ENCODE peak calls at places on chromosomes 5 and 9, in eight cellular contexts. One of them, this sample, is unnamed.

GRCh38 chr5:132790201-132790870 is 13.3 kb upstream of the SEPTIN8 start:
- DNase-seq in WTC11: no peak
- DNase-seq in endothelial cell: no peak
- DNase-seq in fibroblast of mammary gland: no peak
- DNase-seq in lower lobe of right lung: no peak
- DNase-seq in neural progenitor cell: no peak
- DNase-seq in progenitor cell of endocrine pancreas: no peak
- DNase-seq in OCI-LY7: no peak
- DNase-seq in this sample: no peak

GRCh38 chr9:108108802-108109448 is 619.4 kb upstream of the KLF4 start:
- DNase-seq in WTC11: no peak
- DNase-seq in endothelial cell: no peak
- DNase-seq in fibroblast of mammary gland: peak
- DNase-seq in lower lobe of right lung: no peak
- DNase-seq in neural progenitor cell: no peak
- DNase-seq in progenitor cell of endocrine pancreas: no peak
- DNase-seq in OCI-LY7: no peak
- DNase-seq in this sample: no peak

GRCh38 chr5:95081500-95082355 is 203.2 kb downstream of the MCTP1 start:
- DNase-seq in WTC11: no peak
- DNase-seq in endothelial cell: no peak
- DNase-seq in fibroblast of mammary gland: peak
- DNase-seq in lower lobe of right lung: peak
- DNase-seq in neural progenitor cell: peak
- DNase-seq in progenitor cell of endocrine pancreas: no peak
- DNase-seq in OCI-LY7: no peak
- DNase-seq in this sample: no peak

GRCh38 chr5:99063737-99064136 is 134.9 kb upstream of the CHD1 start:
- DNase-seq in WTC11: no peak
- DNase-seq in endothelial cell: no peak
- DNase-seq in fibroblast of mammary gland: peak
- DNase-seq in lower lobe of right lung: no peak
- DNase-seq in neural progenitor cell: no peak
- DNase-seq in progenitor cell of endocrine pancreas: no peak
- DNase-seq in OCI-LY7: no peak
- DNase-seq in this sample: no peak

GRCh38 chr5:159971931-159972461 is 36.9 kb upstream of the TTC1 start:
- DNase-seq in WTC11: peak
- DNase-seq in endothelial cell: peak
- DNase-seq in fibroblast of mammary gland: no peak
- DNase-seq in lower lobe of right lung: no peak
- DNase-seq in neural progenitor cell: peak
- DNase-seq in progenitor cell of endocrine pancreas: peak
- DNase-seq in OCI-LY7: no peak
- DNase-seq in this sample: peak

GRCh38 chr5:35282805-35283204 is 52.5 kb upstream of the PRLR start:
- DNase-seq in WTC11: no peak
- DNase-seq in endothelial cell: no peak
- DNase-seq in fibroblast of mammary gland: no peak
- DNase-seq in lower lobe of right lung: no peak
- DNase-seq in neural progenitor cell: no peak
- DNase-seq in progenitor cell of endocrine pancreas: no peak
- DNase-seq in OCI-LY7: no peak
- DNase-seq in this sample: no peak

GRCh38 chr5:32932231-32932935 is 221.3 kb downstream of the NPR3 start:
- DNase-seq in WTC11: no peak
- DNase-seq in endothelial cell: no peak
- DNase-seq in fibroblast of mammary gland: peak
- DNase-seq in lower lobe of right lung: no peak
- DNase-seq in neural progenitor cell: no peak
- DNase-seq in progenitor cell of endocrine pancreas: no peak
- DNase-seq in OCI-LY7: no peak
- DNase-seq in this sample: no peak

GRCh38 chr9:98256632-98257218 is 1.3 kb upstream of the TBC1D2 start:
- DNase-seq in WTC11: no peak
- DNase-seq in endothelial cell: no peak
- DNase-seq in fibroblast of mammary gland: no peak
- DNase-seq in lower lobe of right lung: no peak
- DNase-seq in neural progenitor cell: peak
- DNase-seq in progenitor cell of endocrine pancreas: no peak
- DNase-seq in OCI-LY7: peak
- DNase-seq in this sample: no peak

GRCh38 chr5:55524816-55525215 is 9.9 kb downstream of the PLPP1 start:
- DNase-seq in WTC11: no peak
- DNase-seq in endothelial cell: no peak
- DNase-seq in fibroblast of mammary gland: no peak
- DNase-seq in lower lobe of right lung: no peak
- DNase-seq in neural progenitor cell: no peak
- DNase-seq in progenitor cell of endocrine pancreas: no peak
- DNase-seq in OCI-LY7: no peak
- DNase-seq in this sample: no peak

GRCh38 chr9:2768330-2768729 is 51.0 kb downstream of the KCNV2 start:
- DNase-seq in WTC11: no peak
- DNase-seq in endothelial cell: no peak
- DNase-seq in fibroblast of mammary gland: no peak
- DNase-seq in lower lobe of right lung: no peak
- DNase-seq in neural progenitor cell: no peak
- DNase-seq in progenitor cell of endocrine pancreas: no peak
- DNase-seq in OCI-LY7: no peak
- DNase-seq in this sample: no peak

GRCh38 chr5:146240951-146241350 is 37.5 kb downstream of the RBM27 start:
- DNase-seq in WTC11: no peak
- DNase-seq in endothelial cell: no peak
- DNase-seq in fibroblast of mammary gland: peak
- DNase-seq in lower lobe of right lung: no peak
- DNase-seq in neural progenitor cell: no peak
- DNase-seq in progenitor cell of endocrine pancreas: no peak
- DNase-seq in OCI-LY7: no peak
- DNase-seq in this sample: no peak

GRCh38 chr9:555493-555892 is 286.0 kb upstream of the DMRT1 start:
- DNase-seq in WTC11: no peak
- DNase-seq in endothelial cell: no peak
- DNase-seq in fibroblast of mammary gland: no peak
- DNase-seq in lower lobe of right lung: no peak
- DNase-seq in neural progenitor cell: no peak
- DNase-seq in progenitor cell of endocrine pancreas: no peak
- DNase-seq in OCI-LY7: no peak
- DNase-seq in this sample: no peak

GRCh38 chr5:141564216-141564692 is 54.5 kb downstream of the DIAPH1 start:
- DNase-seq in WTC11: peak
- DNase-seq in endothelial cell: peak
- DNase-seq in fibroblast of mammary gland: peak
- DNase-seq in lower lobe of right lung: no peak
- DNase-seq in neural progenitor cell: peak
- DNase-seq in progenitor cell of endocrine pancreas: peak
- DNase-seq in OCI-LY7: peak
- DNase-seq in this sample: peak
- TF ChIP-seq CTCF in WTC11: peak
- TF ChIP-seq CTCF in endothelial cell: peak
- TF ChIP-seq CTCF in fibroblast of mammary gland: peak
- TF ChIP-seq CTCF in lower lobe of right lung: peak
- TF ChIP-seq CTCF in neural progenitor cell: peak
- TF ChIP-seq CTCF in progenitor cell of endocrine pancreas: peak
- TF ChIP-seq CTCF in OCI-LY7: peak
- TF ChIP-seq CTCF in this sample: peak

GRCh38 chr9:125956102-125956501 is 208.9 kb downstream of the PBX3 start:
- DNase-seq in WTC11: no peak
- DNase-seq in endothelial cell: no peak
- DNase-seq in fibroblast of mammary gland: no peak
- DNase-seq in lower lobe of right lung: no peak
- DNase-seq in neural progenitor cell: no peak
- DNase-seq in progenitor cell of endocrine pancreas: no peak
- DNase-seq in OCI-LY7: no peak
- DNase-seq in this sample: no peak
- TF ChIP-seq CTCF in WTC11: no peak
- TF ChIP-seq CTCF in endothelial cell: no peak
- TF ChIP-seq CTCF in fibroblast of mammary gland: no peak
- TF ChIP-seq CTCF in lower lobe of right lung: no peak
- TF ChIP-seq CTCF in neural progenitor cell: no peak
- TF ChIP-seq CTCF in progenitor cell of endocrine pancreas: no peak
- TF ChIP-seq CTCF in OCI-LY7: no peak
- TF ChIP-seq CTCF in this sample: no peak

GRCh38 chr9:111148390-111148993 is 110.2 kb upstream of the LPAR1 start:
- DNase-seq in WTC11: no peak
- DNase-seq in endothelial cell: no peak
- DNase-seq in fibroblast of mammary gland: peak
- DNase-seq in lower lobe of right lung: no peak
- DNase-seq in neural progenitor cell: no peak
- DNase-seq in progenitor cell of endocrine pancreas: no peak
- DNase-seq in OCI-LY7: no peak
- DNase-seq in this sample: no peak

GRCh38 chr9:111147021-111147420 is 108.8 kb upstream of the LPAR1 start:
- DNase-seq in WTC11: no peak
- DNase-seq in endothelial cell: no peak
- DNase-seq in fibroblast of mammary gland: no peak
- DNase-seq in lower lobe of right lung: no peak
- DNase-seq in neural progenitor cell: no peak
- DNase-seq in progenitor cell of endocrine pancreas: no peak
- DNase-seq in OCI-LY7: no peak
- DNase-seq in this sample: no peak

GRCh38 chr9:111152614-111153013 is 114.3 kb upstream of the LPAR1 start:
- DNase-seq in WTC11: no peak
- DNase-seq in endothelial cell: no peak
- DNase-seq in fibroblast of mammary gland: no peak
- DNase-seq in lower lobe of right lung: no peak
- DNase-seq in neural progenitor cell: no peak
- DNase-seq in progenitor cell of endocrine pancreas: no peak
- DNase-seq in OCI-LY7: no peak
- DNase-seq in this sample: no peak

GRCh38 chr9:111150241-111150640 is 112.0 kb upstream of the LPAR1 start:
- DNase-seq in WTC11: no peak
- DNase-seq in endothelial cell: no peak
- DNase-seq in fibroblast of mammary gland: peak
- DNase-seq in lower lobe of right lung: no peak
- DNase-seq in neural progenitor cell: no peak
- DNase-seq in progenitor cell of endocrine pancreas: no peak
- DNase-seq in OCI-LY7: no peak
- DNase-seq in this sample: no peak

GRCh38 chr9:111148994-111149759 is 110.9 kb upstream of the LPAR1 start:
- DNase-seq in WTC11: no peak
- DNase-seq in endothelial cell: no peak
- DNase-seq in fibroblast of mammary gland: peak
- DNase-seq in lower lobe of right lung: no peak
- DNase-seq in neural progenitor cell: no peak
- DNase-seq in progenitor cell of endocrine pancreas: no peak
- DNase-seq in OCI-LY7: no peak
- DNase-seq in this sample: no peak
- TF ChIP-seq CTCF in WTC11: no peak
- TF ChIP-seq CTCF in endothelial cell: no peak
- TF ChIP-seq CTCF in fibroblast of mammary gland: peak
- TF ChIP-seq CTCF in lower lobe of right lung: no peak
- TF ChIP-seq CTCF in neural progenitor cell: no peak
- TF ChIP-seq CTCF in progenitor cell of endocrine pancreas: no peak
- TF ChIP-seq CTCF in OCI-LY7: peak
- TF ChIP-seq CTCF in this sample: no peak

GRCh38 chr9:127954831-127955293 is 17.2 kb upstream of the DPM2 start:
- DNase-seq in WTC11: no peak
- DNase-seq in endothelial cell: no peak
- DNase-seq in fibroblast of mammary gland: no peak
- DNase-seq in lower lobe of right lung: no peak
- DNase-seq in neural progenitor cell: no peak
- DNase-seq in progenitor cell of endocrine pancreas: no peak
- DNase-seq in OCI-LY7: no peak
- DNase-seq in this sample: no peak

GRCh38 chr9:127959841-127960409 is 20.9 kb downstream of the EEIG1 start:
- DNase-seq in WTC11: no peak
- DNase-seq in endothelial cell: no peak
- DNase-seq in fibroblast of mammary gland: no peak
- DNase-seq in lower lobe of right lung: no peak
- DNase-seq in neural progenitor cell: no peak
- DNase-seq in progenitor cell of endocrine pancreas: no peak
- DNase-seq in OCI-LY7: no peak
- DNase-seq in this sample: no peak

GRCh38 chr9:127953768-127954505 is 16.3 kb upstream of the DPM2 start:
- DNase-seq in WTC11: no peak
- DNase-seq in endothelial cell: no peak
- DNase-seq in fibroblast of mammary gland: no peak
- DNase-seq in lower lobe of right lung: no peak
- DNase-seq in neural progenitor cell: no peak
- DNase-seq in progenitor cell of endocrine pancreas: no peak
- DNase-seq in OCI-LY7: no peak
- DNase-seq in this sample: no peak

GRCh38 chr9:127958728-127959127 is 21.1 kb upstream of the DPM2 start:
- DNase-seq in WTC11: no peak
- DNase-seq in endothelial cell: no peak
- DNase-seq in fibroblast of mammary gland: no peak
- DNase-seq in lower lobe of right lung: no peak
- DNase-seq in neural progenitor cell: no peak
- DNase-seq in progenitor cell of endocrine pancreas: no peak
- DNase-seq in OCI-LY7: no peak
- DNase-seq in this sample: no peak

DNA sequence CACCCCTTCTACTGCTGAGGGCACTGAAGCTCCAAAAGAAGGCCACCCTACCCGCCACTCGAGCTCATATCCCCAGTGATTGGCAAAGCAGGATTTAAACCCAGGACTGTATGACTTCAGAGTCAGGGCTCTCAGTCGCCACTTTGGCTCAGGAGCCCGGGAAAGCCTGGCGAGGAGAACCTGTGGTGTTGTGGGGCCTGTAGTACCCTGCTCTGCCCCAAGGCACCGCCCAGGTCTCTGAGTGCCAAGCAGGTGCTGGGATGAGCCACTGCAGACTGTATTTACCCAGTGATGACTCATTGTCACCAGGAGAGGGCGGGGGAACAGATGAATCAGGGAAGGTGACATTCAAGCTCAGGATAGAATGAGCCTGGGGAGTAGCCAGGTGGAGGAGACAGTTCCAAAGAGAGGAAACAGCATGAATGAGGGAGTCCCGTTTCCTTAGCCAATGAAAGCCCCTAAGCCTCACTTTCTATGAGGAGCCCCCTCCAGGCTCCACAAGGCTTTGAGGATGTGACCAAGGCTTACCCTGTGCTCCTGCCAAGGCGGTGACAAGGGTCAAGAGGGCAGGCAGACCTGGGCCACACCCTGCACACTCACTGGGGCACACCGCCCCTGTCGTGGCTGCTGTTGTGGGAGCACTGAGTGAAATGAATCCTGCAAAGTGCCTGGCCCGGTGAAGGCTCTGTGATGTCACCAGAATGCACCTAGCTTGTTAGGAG is 17.8 kb upstream of the DPM2 start:
- DNase-seq in WTC11: peak
- DNase-seq in endothelial cell: no peak
- DNase-seq in fibroblast of mammary gland: peak
- DNase-seq in lower lobe of right lung: peak
- DNase-seq in neural progenitor cell: peak
- DNase-seq in progenitor cell of endocrine pancreas: no peak
- DNase-seq in OCI-LY7: peak
- DNase-seq in this sample: no peak
- TF ChIP-seq CTCF in WTC11: peak
- TF ChIP-seq CTCF in endothelial cell: no peak
- TF ChIP-seq CTCF in fibroblast of mammary gland: no peak
- TF ChIP-seq CTCF in lower lobe of right lung: peak
- TF ChIP-seq CTCF in neural progenitor cell: peak
- TF ChIP-seq CTCF in progenitor cell of endocrine pancreas: peak
- TF ChIP-seq CTCF in OCI-LY7: peak
- TF ChIP-seq CTCF in this sample: no peak